ENCODE peak calls at places on chromosome 19, in seven cellular contexts. One of them, this sample, is unnamed.

GRCh38 chr19:46000497-46001246 is 5.4 kb downstream of the CCDC61 start:
- DNase-seq in BJ: no peak
- DNase-seq in kidney epithelial cell: no peak
- DNase-seq in uterus: no peak
- DNase-seq in colonic mucosa: peak; percentile 77
- DNase-seq in osteoblast: no peak
- DNase-seq in lower leg skin: no peak
- DNase-seq in this sample: no peak

GRCh38 chr19:32873560-32873959 is 4.0 kb upstream of the SLC7A9 start:
- DNase-seq in BJ: no peak
- DNase-seq in kidney epithelial cell: no peak
- DNase-seq in uterus: no peak
- DNase-seq in colonic mucosa: no peak
- DNase-seq in osteoblast: no peak
- DNase-seq in lower leg skin: no peak
- DNase-seq in this sample: no peak

GRCh38 chr19:51368366-51369282 is at the start of gene CLDND2:
- DNase-seq in BJ: no peak
- DNase-seq in kidney epithelial cell: no peak
- DNase-seq in uterus: no peak
- DNase-seq in colonic mucosa: no peak
- DNase-seq in osteoblast: peak; percentile 66
- DNase-seq in lower leg skin: no peak
- DNase-seq in this sample: no peak

GRCh38 chr19:3068071-3068470 is 5.8 kb upstream of the TLE5 start:
- DNase-seq in BJ: no peak
- DNase-seq in kidney epithelial cell: no peak
- DNase-seq in uterus: no peak
- DNase-seq in colonic mucosa: no peak
- DNase-seq in osteoblast: no peak
- DNase-seq in lower leg skin: no peak
- DNase-seq in this sample: no peak

GRCh38 chr19:11821474-11821873 is 7.4 kb downstream of the ZNF440 start:
- DNase-seq in BJ: no peak
- DNase-seq in kidney epithelial cell: no peak
- DNase-seq in uterus: no peak
- DNase-seq in colonic mucosa: no peak
- DNase-seq in osteoblast: peak; percentile 43
- DNase-seq in lower leg skin: no peak
- DNase-seq in this sample: no peak

GRCh38 chr19:13132471-13133166 is 14.6 kb downstream of the NACC1 start:
- DNase-seq in BJ: no peak
- DNase-seq in kidney epithelial cell: no peak
- DNase-seq in uterus: no peak
- DNase-seq in colonic mucosa: no peak
- DNase-seq in osteoblast: peak; percentile 97
- DNase-seq in lower leg skin: no peak
- DNase-seq in this sample: no peak

GRCh38 chr19:57515218-57515617 is 11.9 kb upstream of the ZNF549 start:
- DNase-seq in BJ: no peak
- DNase-seq in kidney epithelial cell: no peak
- DNase-seq in uterus: no peak
- DNase-seq in colonic mucosa: no peak
- DNase-seq in osteoblast: no peak
- DNase-seq in lower leg skin: no peak
- DNase-seq in this sample: no peak

GRCh38 chr19:41745761-41746160 is 9.6 kb upstream of the CEACAM6 start:
- DNase-seq in BJ: no peak
- DNase-seq in kidney epithelial cell: no peak
- DNase-seq in uterus: no peak
- DNase-seq in colonic mucosa: no peak
- DNase-seq in osteoblast: no peak
- DNase-seq in lower leg skin: no peak
- DNase-seq in this sample: no peak

GRCh38 chr19:10420444-10421239 is at the start of gene PDE4A:
- DNase-seq in BJ: no peak
- DNase-seq in kidney epithelial cell: no peak
- DNase-seq in uterus: no peak
- DNase-seq in colonic mucosa: no peak
- DNase-seq in osteoblast: peak; percentile 94
- DNase-seq in lower leg skin: no peak
- DNase-seq in this sample: peak; percentile 25

GRCh38 chr19:56538761-56539263 is at the start of gene ZFP28:
- DNase-seq in BJ: no peak
- DNase-seq in kidney epithelial cell: no peak
- DNase-seq in uterus: peak; percentile 78
- DNase-seq in colonic mucosa: peak; percentile 81
- DNase-seq in osteoblast: peak; percentile 79
- DNase-seq in lower leg skin: peak; percentile 58
- DNase-seq in this sample: peak; percentile 33

GRCh38 chr19:42276821-42277220 is 7.8 kb downstream of the CIC start:
- DNase-seq in BJ: no peak
- DNase-seq in kidney epithelial cell: no peak
- DNase-seq in uterus: no peak
- DNase-seq in colonic mucosa: no peak
- DNase-seq in osteoblast: no peak
- DNase-seq in lower leg skin: no peak
- DNase-seq in this sample: no peak

GRCh38 chr19:39987596-39987995 is 9.3 kb upstream of the ZNF546 start:
- DNase-seq in BJ: no peak
- DNase-seq in kidney epithelial cell: no peak
- DNase-seq in uterus: no peak
- DNase-seq in colonic mucosa: no peak
- DNase-seq in osteoblast: no peak
- DNase-seq in lower leg skin: no peak
- DNase-seq in this sample: no peak

GRCh38 chr19:30668521-30669155 is 296.5 kb downstream of the ZNF536 start:
- DNase-seq in BJ: no peak
- DNase-seq in kidney epithelial cell: no peak
- DNase-seq in uterus: no peak
- DNase-seq in colonic mucosa: no peak
- DNase-seq in osteoblast: no peak
- DNase-seq in lower leg skin: no peak
- DNase-seq in this sample: no peak

GRCh38 chr19:30667746-30668145 is 295.6 kb downstream of the ZNF536 start:
- DNase-seq in BJ: no peak
- DNase-seq in kidney epithelial cell: no peak
- DNase-seq in uterus: no peak
- DNase-seq in colonic mucosa: no peak
- DNase-seq in osteoblast: no peak
- DNase-seq in lower leg skin: no peak
- DNase-seq in this sample: no peak

GRCh38 chr19:30670562-30671513 is 298.7 kb downstream of the ZNF536 start:
- DNase-seq in BJ: no peak
- DNase-seq in kidney epithelial cell: no peak
- DNase-seq in uterus: no peak
- DNase-seq in colonic mucosa: no peak
- DNase-seq in osteoblast: no peak
- DNase-seq in lower leg skin: no peak
- DNase-seq in this sample: no peak

GRCh38 chr19:30670011-30670329 is 297.8 kb downstream of the ZNF536 start:
- DNase-seq in BJ: no peak
- DNase-seq in kidney epithelial cell: no peak
- DNase-seq in uterus: peak; percentile 74
- DNase-seq in colonic mucosa: no peak
- DNase-seq in osteoblast: no peak
- DNase-seq in lower leg skin: no peak
- DNase-seq in this sample: no peak

GRCh38 chr19:30669329-30670010 is 297.3 kb downstream of the ZNF536 start:
- DNase-seq in BJ: no peak
- DNase-seq in kidney epithelial cell: no peak
- DNase-seq in uterus: peak; percentile 81
- DNase-seq in colonic mucosa: peak; percentile 49
- DNase-seq in osteoblast: peak; percentile 89
- DNase-seq in lower leg skin: peak; percentile 39
- DNase-seq in this sample: no peak
- TF ChIP-seq CTCF in BJ: peak; percentile 87
- TF ChIP-seq CTCF in kidney epithelial cell: peak; percentile 87
- TF ChIP-seq CTCF in uterus: peak; percentile 87
- TF ChIP-seq CTCF in colonic mucosa: peak; percentile 76
- TF ChIP-seq CTCF in osteoblast: peak; percentile 78
- TF ChIP-seq CTCF in lower leg skin: no peak
- TF ChIP-seq CTCF in this sample: peak; percentile 74

GRCh38 chr19:2048959-2049740 is 1.9 kb downstream of the MKNK2 start:
- DNase-seq in BJ: no peak
- DNase-seq in kidney epithelial cell: no peak
- DNase-seq in uterus: no peak
- DNase-seq in colonic mucosa: no peak
- DNase-seq in osteoblast: peak; percentile 95
- DNase-seq in lower leg skin: no peak
- DNase-seq in this sample: no peak

GRCh38 chr19:2049741-2050348 is 1.2 kb downstream of the MKNK2 start:
- DNase-seq in BJ: no peak
- DNase-seq in kidney epithelial cell: no peak
- DNase-seq in uterus: peak; percentile 81
- DNase-seq in colonic mucosa: peak; percentile 93
- DNase-seq in osteoblast: peak; percentile 97
- DNase-seq in lower leg skin: peak; percentile 74
- DNase-seq in this sample: peak; percentile 61

GRCh38 chr19:2051771-2052704 is 994 bp upstream of the MKNK2 start:
- DNase-seq in BJ: no peak
- DNase-seq in kidney epithelial cell: no peak
- DNase-seq in uterus: peak; percentile 73
- DNase-seq in colonic mucosa: peak; percentile 78
- DNase-seq in osteoblast: peak; percentile 51
- DNase-seq in lower leg skin: no peak
- DNase-seq in this sample: peak; percentile 41

GRCh38 chr19:2050349-2050990 is 574 bp downstream of the MKNK2 start:
- DNase-seq in BJ: no peak
- DNase-seq in kidney epithelial cell: no peak
- DNase-seq in uterus: no peak
- DNase-seq in colonic mucosa: no peak
- DNase-seq in osteoblast: peak; percentile 93
- DNase-seq in lower leg skin: no peak
- DNase-seq in this sample: no peak

DNA sequence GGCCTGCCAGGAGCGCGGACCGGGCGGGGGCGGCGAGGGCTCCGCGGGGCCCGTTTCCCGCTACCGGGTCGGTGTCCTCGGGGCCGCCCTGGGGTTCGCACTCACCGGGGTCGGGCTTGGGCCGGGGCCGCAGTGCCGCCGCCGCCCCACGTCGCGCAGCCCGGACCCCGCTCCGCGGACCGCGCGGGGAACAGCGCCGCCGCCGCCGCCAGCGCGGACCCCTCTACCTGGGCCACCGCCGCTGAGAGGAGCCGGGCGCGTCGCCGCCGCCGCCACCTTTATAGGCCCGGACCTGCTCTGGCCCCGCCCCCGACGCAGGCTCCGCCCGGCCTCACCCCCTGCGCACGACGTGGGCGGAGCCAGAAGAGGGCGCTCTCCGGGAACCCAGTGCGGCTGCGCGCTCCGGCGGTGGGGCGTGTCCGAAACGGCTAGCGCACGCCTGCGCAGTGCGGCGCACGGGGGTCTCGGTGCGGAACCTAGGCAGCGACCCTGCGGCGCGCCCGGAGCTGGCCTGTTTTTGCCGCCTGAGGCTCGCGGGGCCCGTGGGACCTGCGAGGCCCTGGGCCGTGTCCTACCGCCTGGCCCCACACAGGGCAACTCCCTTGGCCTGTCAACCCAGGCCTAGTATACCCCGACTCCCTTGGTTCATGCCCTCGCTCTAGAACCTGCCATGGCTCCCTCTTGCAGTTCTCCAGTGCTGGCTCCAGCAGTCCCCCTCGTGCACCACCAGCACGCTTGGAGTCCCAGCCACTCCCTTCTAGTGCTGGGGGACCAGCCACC is at the start of gene MKNK2:
- DNase-seq in BJ: no peak
- DNase-seq in kidney epithelial cell: no peak
- DNase-seq in uterus: peak; percentile 90
- DNase-seq in colonic mucosa: peak; percentile 94
- DNase-seq in osteoblast: peak; percentile 100
- DNase-seq in lower leg skin: peak; percentile 79
- DNase-seq in this sample: no peak
- TF ChIP-seq CTCF in BJ: peak; percentile 45
- TF ChIP-seq CTCF in kidney epithelial cell: peak; percentile 38
- TF ChIP-seq CTCF in uterus: peak; percentile 45
- TF ChIP-seq CTCF in colonic mucosa: peak; percentile 26
- TF ChIP-seq CTCF in osteoblast: peak; percentile 45
- TF ChIP-seq CTCF in lower leg skin: no peak
- TF ChIP-seq CTCF in this sample: peak; percentile 93

DNA sequence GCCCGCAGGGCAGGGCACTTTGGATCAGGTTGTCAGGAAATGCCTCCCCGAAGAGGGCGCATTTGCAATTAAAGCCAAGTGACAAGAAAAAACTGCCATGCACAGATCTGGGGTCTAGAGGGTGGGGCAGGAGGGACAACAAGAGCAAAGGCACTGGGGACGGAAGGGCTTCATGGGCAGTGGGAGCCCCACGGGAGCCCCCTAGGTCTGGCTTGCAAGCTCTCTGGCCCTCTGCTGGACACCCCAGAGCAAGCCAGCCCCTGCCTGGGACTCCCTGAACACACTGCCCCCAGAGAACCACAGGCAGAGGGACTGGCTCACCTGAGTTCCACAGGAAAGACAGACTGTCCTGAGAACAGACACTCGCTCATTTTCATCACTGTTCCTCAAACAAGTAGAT is 30.2 kb upstream of the C19orf12 start:
- DNase-seq in BJ: no peak
- DNase-seq in kidney epithelial cell: no peak
- DNase-seq in uterus: no peak
- DNase-seq in colonic mucosa: no peak
- DNase-seq in osteoblast: no peak
- DNase-seq in lower leg skin: no peak
- DNase-seq in this sample: no peak
- TF ChIP-seq CTCF in BJ: peak; percentile 13
- TF ChIP-seq CTCF in kidney epithelial cell: no peak
- TF ChIP-seq CTCF in uterus: no peak
- TF ChIP-seq CTCF in colonic mucosa: no peak
- TF ChIP-seq CTCF in osteoblast: peak; percentile 24
- TF ChIP-seq CTCF in lower leg skin: no peak
- TF ChIP-seq CTCF in this sample: no peak

GRCh38 chr19:53809518-53810186 is 14.5 kb downstream of the NLRP12 start:
- DNase-seq in BJ: no peak
- DNase-seq in kidney epithelial cell: no peak
- DNase-seq in uterus: no peak
- DNase-seq in colonic mucosa: no peak
- DNase-seq in osteoblast: no peak
- DNase-seq in lower leg skin: no peak
- DNase-seq in this sample: no peak

GRCh38 chr19:53810187-53810546 is 13.9 kb downstream of the NLRP12 start:
- DNase-seq in BJ: no peak
- DNase-seq in kidney epithelial cell: no peak
- DNase-seq in uterus: no peak
- DNase-seq in colonic mucosa: no peak
- DNase-seq in osteoblast: no peak
- DNase-seq in lower leg skin: no peak
- DNase-seq in this sample: no peak

GRCh38 chr19:53810891-53811290 is 13.2 kb downstream of the NLRP12 start:
- DNase-seq in BJ: no peak
- DNase-seq in kidney epithelial cell: no peak
- DNase-seq in uterus: no peak
- DNase-seq in colonic mucosa: no peak
- DNase-seq in osteoblast: no peak
- DNase-seq in lower leg skin: no peak
- DNase-seq in this sample: no peak

GRCh38 chr19:53812335-53812734 is 11.8 kb downstream of the NLRP12 start:
- DNase-seq in BJ: no peak
- DNase-seq in kidney epithelial cell: no peak
- DNase-seq in uterus: no peak
- DNase-seq in colonic mucosa: no peak
- DNase-seq in osteoblast: no peak
- DNase-seq in lower leg skin: no peak
- DNase-seq in this sample: no peak

GRCh38 chr19:53808710-53809125 is 15.4 kb downstream of the NLRP12 start:
- DNase-seq in BJ: no peak
- DNase-seq in kidney epithelial cell: no peak
- DNase-seq in uterus: no peak
- DNase-seq in colonic mucosa: no peak
- DNase-seq in osteoblast: peak; percentile 83
- DNase-seq in lower leg skin: no peak
- DNase-seq in this sample: peak; percentile 20
- TF ChIP-seq CTCF in BJ: peak; percentile 69
- TF ChIP-seq CTCF in kidney epithelial cell: peak; percentile 48
- TF ChIP-seq CTCF in uterus: no peak
- TF ChIP-seq CTCF in colonic mucosa: peak; percentile 21
- TF ChIP-seq CTCF in osteoblast: peak; percentile 61
- TF ChIP-seq CTCF in lower leg skin: no peak
- TF ChIP-seq CTCF in this sample: peak; percentile 58

This sample was measured in foreskin keratinocyte.